ENCODE peak calls at places on chromosomes 5 and 9, in four cellular contexts. One of them, this sample, is unnamed.

GRCh38 chr5:67381240-67381875 is 184.8 kb upstream of the CD180 start:
- DNase-seq in lung microvascular endothelial cell: no peak
- DNase-seq in HTR-8/SVneo: no peak
- DNase-seq in activated CD8-positive, alpha-beta memory T cell treated with anti-CD3 and anti-CD28 coated beads for 4 hours: no peak
- DNase-seq in this sample: no peak

GRCh38 chr5:40390286-40391253 is 289.1 kb upstream of the PTGER4 start:
- DNase-seq in lung microvascular endothelial cell: no peak
- DNase-seq in HTR-8/SVneo: no peak
- DNase-seq in activated CD8-positive, alpha-beta memory T cell treated with anti-CD3 and anti-CD28 coated beads for 4 hours: no peak
- DNase-seq in this sample: no peak

GRCh38 chr5:88689662-88690351 is 193.2 kb downstream of the MEF2C start:
- DNase-seq in lung microvascular endothelial cell: no peak
- DNase-seq in HTR-8/SVneo: no peak
- DNase-seq in activated CD8-positive, alpha-beta memory T cell treated with anti-CD3 and anti-CD28 coated beads for 4 hours: no peak
- DNase-seq in this sample: no peak

GRCh38 chr5:27158775-27159174 is 120.4 kb upstream of the CDH9 start:
- DNase-seq in lung microvascular endothelial cell: no peak
- DNase-seq in HTR-8/SVneo: no peak
- DNase-seq in activated CD8-positive, alpha-beta memory T cell treated with anti-CD3 and anti-CD28 coated beads for 4 hours: no peak
- DNase-seq in this sample: no peak

GRCh38 chr9:27276182-27277030 is 20.5 kb downstream of the EQTN start:
- DNase-seq in lung microvascular endothelial cell: peak
- DNase-seq in HTR-8/SVneo: peak
- DNase-seq in activated CD8-positive, alpha-beta memory T cell treated with anti-CD3 and anti-CD28 coated beads for 4 hours: no peak
- DNase-seq in this sample: peak

GRCh38 chr5:64767959-64768357 is 533 bp downstream of the SREK1IP1 start:
- DNase-seq in lung microvascular endothelial cell: no peak
- DNase-seq in HTR-8/SVneo: no peak
- DNase-seq in activated CD8-positive, alpha-beta memory T cell treated with anti-CD3 and anti-CD28 coated beads for 4 hours: no peak
- DNase-seq in this sample: peak

GRCh38 chr5:123035320-123035949 is 1.1 kb downstream of the PPIC start:
- DNase-seq in lung microvascular endothelial cell: peak
- DNase-seq in HTR-8/SVneo: no peak
- DNase-seq in activated CD8-positive, alpha-beta memory T cell treated with anti-CD3 and anti-CD28 coated beads for 4 hours: no peak
- DNase-seq in this sample: no peak

GRCh38 chr5:32583582-32584232 is 1.6 kb upstream of the SUB1 start:
- DNase-seq in lung microvascular endothelial cell: no peak
- DNase-seq in HTR-8/SVneo: no peak
- DNase-seq in activated CD8-positive, alpha-beta memory T cell treated with anti-CD3 and anti-CD28 coated beads for 4 hours: no peak
- DNase-seq in this sample: no peak

GRCh38 chr9:12723409-12724028 is 30.3 kb downstream of the TYRP1 start:
- DNase-seq in lung microvascular endothelial cell: peak
- DNase-seq in HTR-8/SVneo: no peak
- DNase-seq in activated CD8-positive, alpha-beta memory T cell treated with anti-CD3 and anti-CD28 coated beads for 4 hours: no peak
- DNase-seq in this sample: no peak

GRCh38 chr9:87795178-87795577 is 69.3 kb downstream of the CTSL start:
- DNase-seq in lung microvascular endothelial cell: no peak
- DNase-seq in HTR-8/SVneo: no peak
- DNase-seq in activated CD8-positive, alpha-beta memory T cell treated with anti-CD3 and anti-CD28 coated beads for 4 hours: no peak
- DNase-seq in this sample: no peak

GRCh38 chr5:66615894-66616293 is 19.7 kb downstream of the MAST4 start:
- DNase-seq in lung microvascular endothelial cell: no peak
- DNase-seq in HTR-8/SVneo: no peak
- DNase-seq in activated CD8-positive, alpha-beta memory T cell treated with anti-CD3 and anti-CD28 coated beads for 4 hours: no peak
- DNase-seq in this sample: no peak

GRCh38 chr9:114883709-114884108 is 46.7 kb downstream of the TNFSF8 start:
- DNase-seq in lung microvascular endothelial cell: no peak
- DNase-seq in HTR-8/SVneo: no peak
- DNase-seq in activated CD8-positive, alpha-beta memory T cell treated with anti-CD3 and anti-CD28 coated beads for 4 hours: no peak
- DNase-seq in this sample: no peak

GRCh38 chr5:172897691-172898512 is 61.3 kb upstream of the RPL26L1 start:
- DNase-seq in lung microvascular endothelial cell: peak
- DNase-seq in HTR-8/SVneo: peak
- DNase-seq in activated CD8-positive, alpha-beta memory T cell treated with anti-CD3 and anti-CD28 coated beads for 4 hours: no peak
- DNase-seq in this sample: peak

GRCh38 chr5:35956429-35956828 is 18.0 kb upstream of the CAPSL start:
- DNase-seq in lung microvascular endothelial cell: no peak
- DNase-seq in HTR-8/SVneo: no peak
- DNase-seq in activated CD8-positive, alpha-beta memory T cell treated with anti-CD3 and anti-CD28 coated beads for 4 hours: no peak
- DNase-seq in this sample: no peak

GRCh38 chr5:6252581-6252980 is 125.8 kb downstream of the MED10 start:
- DNase-seq in lung microvascular endothelial cell: no peak
- DNase-seq in HTR-8/SVneo: no peak
- DNase-seq in activated CD8-positive, alpha-beta memory T cell treated with anti-CD3 and anti-CD28 coated beads for 4 hours: no peak
- DNase-seq in this sample: no peak

GRCh38 chr9:22913026-22913425 is 466.4 kb downstream of the DMRTA1 start:
- DNase-seq in lung microvascular endothelial cell: no peak
- DNase-seq in HTR-8/SVneo: no peak
- DNase-seq in activated CD8-positive, alpha-beta memory T cell treated with anti-CD3 and anti-CD28 coated beads for 4 hours: no peak
- DNase-seq in this sample: no peak

GRCh38 chr5:147859962-147860640 is 18.4 kb upstream of the SCGB3A2 start:
- DNase-seq in lung microvascular endothelial cell: no peak
- DNase-seq in HTR-8/SVneo: no peak
- DNase-seq in activated CD8-positive, alpha-beta memory T cell treated with anti-CD3 and anti-CD28 coated beads for 4 hours: no peak
- DNase-seq in this sample: no peak

GRCh38 chr9:85645909-85646627 is 95.7 kb downstream of the AGTPBP1 start:
- DNase-seq in lung microvascular endothelial cell: no peak
- DNase-seq in HTR-8/SVneo: no peak
- DNase-seq in activated CD8-positive, alpha-beta memory T cell treated with anti-CD3 and anti-CD28 coated beads for 4 hours: no peak
- DNase-seq in this sample: no peak

GRCh38 chr5:102670224-102670836 is 84.8 kb upstream of the PAM start:
- DNase-seq in lung microvascular endothelial cell: peak
- DNase-seq in HTR-8/SVneo: peak
- DNase-seq in activated CD8-positive, alpha-beta memory T cell treated with anti-CD3 and anti-CD28 coated beads for 4 hours: no peak
- DNase-seq in this sample: no peak

GRCh38 chr5:32769711-32770110 is 58.6 kb downstream of the NPR3 start:
- DNase-seq in lung microvascular endothelial cell: no peak
- DNase-seq in HTR-8/SVneo: no peak
- DNase-seq in activated CD8-positive, alpha-beta memory T cell treated with anti-CD3 and anti-CD28 coated beads for 4 hours: no peak
- DNase-seq in this sample: no peak

GRCh38 chr9:131008563-131008908 is 438 bp upstream of the LAMC3 start:
- DNase-seq in lung microvascular endothelial cell: no peak
- DNase-seq in HTR-8/SVneo: no peak
- DNase-seq in activated CD8-positive, alpha-beta memory T cell treated with anti-CD3 and anti-CD28 coated beads for 4 hours: no peak
- DNase-seq in this sample: no peak

GRCh38 chr5:54996476-54996875 is 11.1 kb upstream of the ESM1 start:
- DNase-seq in lung microvascular endothelial cell: no peak
- DNase-seq in HTR-8/SVneo: no peak
- DNase-seq in activated CD8-positive, alpha-beta memory T cell treated with anti-CD3 and anti-CD28 coated beads for 4 hours: no peak
- DNase-seq in this sample: no peak

GRCh38 chr5:6184481-6184880 is 193.9 kb downstream of the MED10 start:
- DNase-seq in lung microvascular endothelial cell: no peak
- DNase-seq in HTR-8/SVneo: no peak
- DNase-seq in activated CD8-positive, alpha-beta memory T cell treated with anti-CD3 and anti-CD28 coated beads for 4 hours: no peak
- DNase-seq in this sample: no peak

GRCh38 chr5:23132231-23132630 is 279.1 kb upstream of the CDH12 start:
- DNase-seq in lung microvascular endothelial cell: no peak
- DNase-seq in HTR-8/SVneo: no peak
- DNase-seq in activated CD8-positive, alpha-beta memory T cell treated with anti-CD3 and anti-CD28 coated beads for 4 hours: no peak
- DNase-seq in this sample: no peak

GRCh38 chr5:33299621-33300208 is 141.1 kb upstream of the TARS1 start:
- DNase-seq in lung microvascular endothelial cell: peak
- DNase-seq in HTR-8/SVneo: peak
- DNase-seq in activated CD8-positive, alpha-beta memory T cell treated with anti-CD3 and anti-CD28 coated beads for 4 hours: no peak
- DNase-seq in this sample: no peak

GRCh38 chr5:45038366-45038987 is 229.7 kb downstream of the MRPS30 start:
- DNase-seq in lung microvascular endothelial cell: peak
- DNase-seq in HTR-8/SVneo: peak
- DNase-seq in activated CD8-positive, alpha-beta memory T cell treated with anti-CD3 and anti-CD28 coated beads for 4 hours: no peak
- DNase-seq in this sample: no peak

This sample was measured in glomerular endothelial cell.